ENCODE peak calls at places on chromosome 3, in six cellular contexts. P, L, U, G, S and A are unnamed samples.

GRCh38 chr3:146543461-146544012 is 870 bp downstream of the PLSCR1 start:
- DNase-seq in P (no peak), L (peak; percentile 45), U (no peak), G (no peak), S (no peak), A (peak; percentile 60)

GRCh38 chr3:171951597-171951996 is 87.8 kb upstream of the FNDC3B start:
- DNase-seq in P (no peak), L (no peak), U (no peak), G (no peak), S (no peak), A (no peak)

GRCh38 chr3:63351159-63352007 is 73.3 kb downstream of the SYNPR start:
- DNase-seq in P (no peak), L (no peak), U (peak; percentile 1), G (no peak), S (no peak), A (no peak)

GRCh38 chr3:2929574-2929973 is 180.6 kb downstream of the IL5RA start:
- DNase-seq in P (no peak), L (no peak), U (no peak), G (no peak), S (no peak), A (no peak)

GRCh38 chr3:150410311-150411105 is 2.4 kb downstream of the TSC22D2 start:
- DNase-seq in P (no peak), L (peak; percentile 28), U (no peak), G (peak; percentile 66), S (peak; percentile 47), A (peak; percentile 52)

GRCh38 chr3:123333401-123333800 is 115.5 kb downstream of the ADCY5 start:
- DNase-seq in P (no peak), L (no peak), U (no peak), G (no peak), S (no peak), A (no peak)

GRCh38 chr3:122691195-122691594 is 10.6 kb downstream of the PARP14 start:
- DNase-seq in P (peak; percentile 16), L (no peak), U (peak; percentile 49), G (no peak), S (no peak), A (no peak)

GRCh38 chr3:195241592-195242355 is 29.2 kb downstream of the XXYLT1 start:
- DNase-seq in P (no peak), L (peak; percentile 9), U (no peak), G (no peak), S (no peak), A (peak; percentile 2)

GRCh38 chr3:10371167-10371566 is 50.3 kb upstream of the SEC13 start:
- DNase-seq in P (no peak), L (no peak), U (no peak), G (no peak), S (no peak), A (no peak)

GRCh38 chr3:34570916-34571705 is 772.7 kb downstream of the PDCD6IP start:
- DNase-seq in P (no peak), L (no peak), U (no peak), G (no peak), S (no peak), A (no peak)

GRCh38 chr3:68819361-68819760 is 113.0 kb downstream of the TAFA4 start:
- DNase-seq in P (no peak), L (no peak), U (no peak), G (no peak), S (no peak), A (no peak)

GRCh38 chr3:50457988-50458387 is 45.4 kb downstream of the CACNA2D2 start:
- DNase-seq in P (no peak), L (no peak), U (no peak), G (no peak), S (no peak), A (no peak)

GRCh38 chr3:134656211-134656800 is 5.5 kb upstream of the KY start:
- DNase-seq in P (no peak), L (no peak), U (no peak), G (no peak), S (no peak), A (no peak)

GRCh38 chr3:78785004-78785403 is 982.8 kb downstream of the ROBO1 start:
- DNase-seq in P (no peak), L (no peak), U (no peak), G (no peak), S (no peak), A (no peak)

GRCh38 chr3:165868088-165868487 is 30.9 kb upstream of the BCHE start:
- DNase-seq in P (no peak), L (no peak), U (no peak), G (no peak), S (no peak), A (no peak)

GRCh38 chr3:132659000-132659369 is 624 bp downstream of the ACAD11 start:
- DNase-seq in P (no peak), L (peak; percentile 20), U (no peak), G (no peak), S (no peak), A (peak; percentile 18)

GRCh38 chr3:188978772-188979171 is 193.0 kb upstream of the TPRG1 start:
- DNase-seq in P (no peak), L (peak; percentile 83), U (no peak), G (no peak), S (no peak), A (no peak)

GRCh38 chr3:166125179-166125578 is 288.0 kb upstream of the BCHE start:
- DNase-seq in P (no peak), L (no peak), U (no peak), G (no peak), S (no peak), A (no peak)

GRCh38 chr3:150170843-150171513 is 200.3 kb upstream of the PFN2 start:
- DNase-seq in P (no peak), L (no peak), U (no peak), G (no peak), S (peak; percentile 87), A (no peak)